ENCODE peak calls at places on chromosome 10, in seven cellular contexts. X is renal cortical epithelial cell, N is nucleus accumbens, J is cardiac muscle cell, U is NCI-H774, M is sigmoid colon, Y is iPS-NIHi11. V is an unnamed sample.
A peak's percentile ranks its signal among the peaks of the same experiment; 100 is the strongest.

GRCh38 chr10:102559764-102560163 is 56.0 kb downstream of the SUFU start:
- DNase-seq in N (no peak), Y (no peak), X (no peak), J (no peak), M (no peak), U (no peak), V (no peak)

GRCh38 chr10:43336061-43336460 is 35.4 kb upstream of the FXYD4 start:
- DNase-seq in N (no peak), Y (peak; percentile 2), U (no peak), M (no peak), J (no peak), X (no peak), V (no peak)

GRCh38 chr10:84204122-84204521 is 9.8 kb downstream of the CDHR1 start:
- DNase-seq in X (peak; percentile 13), U (no peak), N (no peak), Y (peak; percentile 81), J (no peak), M (no peak), V (peak; percentile 43)

GRCh38 chr10:74586088-74586585 is 240.3 kb upstream of the KAT6B start:
- DNase-seq in Y (no peak), U (no peak), M (no peak), X (peak; percentile 28), N (no peak), J (peak; percentile 13), V (peak; percentile 17)

GRCh38 chr10:34433241-34434076 is 381.6 kb downstream of the PARD3 start:
- DNase-seq in J (no peak), X (no peak), N (no peak), M (no peak), Y (no peak), U (no peak), V (no peak)

GRCh38 chr10:80413152-80413996 is 5.0 kb downstream of the PRXL2A start:
- DNase-seq in X (peak; percentile 90), U (no peak), N (no peak), J (peak; percentile 62), Y (peak; percentile 29), M (no peak), V (peak; percentile 79)

GRCh38 chr10:126598009-126598408 is 72.5 kb downstream of the C10orf90 start:
- DNase-seq in X (peak; percentile 29), N (peak; percentile 46), U (no peak), M (no peak), Y (peak; percentile 78), J (peak; percentile 48), V (peak; percentile 60)

GRCh38 chr10:127736222-127736914 is 617 bp upstream of the FOXI2 start:
- DNase-seq in Y (peak; percentile 35), X (no peak), J (peak; percentile 35), M (no peak), N (no peak), U (no peak), V (no peak)

GRCh38 chr10:50552771-50553535 is 70.8 kb downstream of the SGMS1 start:
- DNase-seq in Y (no peak), J (no peak), X (peak; percentile 72), N (no peak), M (no peak), U (no peak), V (peak; percentile 53)

GRCh38 chr10:104766341-104766740 is 125.3 kb downstream of the SORCS3 start:
- DNase-seq in X (peak; percentile 91), M (no peak), U (peak; percentile 12), J (no peak), N (no peak), Y (no peak), V (peak; percentile 88)